ENCODE peak calls at places on chromosomes 11 and 22, in four cellular contexts. O is activated CD4-positive, alpha-beta T cell treated with anti-CD3 and anti-CD28 coated beads, Interleukin-2, amount 50 U/mL, for 24 hours; N is T47D; J is hypothalamus. A is an unnamed sample.
A peak's percentile ranks its signal among the peaks of the same experiment; 100 is the strongest.

GRCh38 chr11:19242184-19242932 is 1.6 kb upstream of the E2F8 start:
- DNase-seq in O (no peak), J (no peak), N (no peak), A (no peak)

GRCh38 chr11:68997995-68998348 is 15.1 kb downstream of the MRGPRF start:
- DNase-seq in O (no peak), N (no peak), J (no peak), A (no peak)

GRCh38 chr11:80873309-80873999 is 1432.6 kb upstream of the TENM4 start:
- DNase-seq in N (no peak), O (no peak), J (no peak), A (no peak)

GRCh38 chr11:128879817-128880216 is 11.3 kb upstream of the KCNJ5 start:
- DNase-seq in J (no peak), O (no peak), N (no peak), A (no peak)

GRCh38 chr11:2266586-2267305 is 3.6 kb downstream of the ASCL2 start:
- DNase-seq in O (no peak), J (no peak), N (no peak), A (no peak)

GRCh38 chr11:110430267-110431211 is 791 bp downstream of the FDX1 start:
- DNase-seq in J (no peak), O (peak; percentile 7), N (peak; percentile 42), A (peak; percentile 29)

GRCh38 chr11:115317428-115318185 is 186.6 kb downstream of the CADM1 start:
- DNase-seq in O (no peak), J (no peak), N (no peak), A (no peak)

GRCh38 chr22:32409977-32410376 is 2.1 kb downstream of the RTCB start:
- DNase-seq in O (no peak), J (no peak), N (no peak), A (no peak)

GRCh38 chr11:119828011-119828410 is 99.0 kb upstream of the NECTIN1 start:
- DNase-seq in N (no peak), J (no peak), O (no peak), A (no peak)

GRCh38 chr11:29135504-29135903 is 881.3 kb downstream of the KCNA4 start:
- DNase-seq in J (no peak), O (no peak), N (no peak), A (no peak)

GRCh38 chr22:48577014-48577690 is 1250.5 kb downstream of the BRD1 start:
- DNase-seq in J (no peak), O (no peak), N (no peak), A (peak; percentile 32)

GRCh38 chr11:44855138-44855849 is 95.4 kb downstream of the TP53I11 start:
- DNase-seq in O (no peak), J (no peak), N (no peak), A (no peak)

GRCh38 chr11:20155683-20156279 is 4.5 kb downstream of the DBX1 start:
- DNase-seq in O (no peak), N (no peak), J (no peak), A (no peak)

GRCh38 chr11:34825670-34826383 is 90.4 kb downstream of the APIP start:
- DNase-seq in N (peak; percentile 25), J (no peak), O (no peak), A (no peak)

GRCh38 chr22:45781941-45782340 is 110.3 kb downstream of the ATXN10 start:
- DNase-seq in J (no peak), O (no peak), N (no peak), A (no peak)

GRCh38 chr11:123718075-123718868 is 23.2 kb downstream of the ZNF202 start:
- DNase-seq in O (no peak), J (no peak), N (no peak), A (no peak)

GRCh38 chr11:132576706-132577105 is 955.6 kb downstream of the OPCML start:
- DNase-seq in J (no peak), O (no peak), N (no peak), A (no peak)

GRCh38 chr22:19766235-19766505 is 5.6 kb downstream of the TBX1 start:
- DNase-seq in O (no peak), J (no peak), N (no peak), A (no peak)

GRCh38 chr22:31081963-31082605 is 966 bp downstream of the SMTN start:
- DNase-seq in N (peak; percentile 2), O (no peak), J (no peak), A (no peak)

GRCh38 chr22:41382098-41382578 is 396 bp downstream of the TEF start:
- DNase-seq in O (peak; percentile 21), N (peak; percentile 34), J (peak; percentile 89), A (peak; percentile 71)

GRCh38 chr22:38815844-38816243 is 21.9 kb upstream of the DNAL4 start:
- DNase-seq in J (no peak), O (no peak), N (no peak), A (no peak)

GRCh38 chr11:76266269-76266668 is 60.0 kb upstream of the WNT11 start:
- DNase-seq in N (peak; percentile 25), O (no peak), J (no peak), A (no peak)

GRCh38 chr11:63639195-63639832 is 25.1 kb upstream of the PLAAT3 start:
- DNase-seq in J (no peak), N (no peak), O (no peak), A (no peak)

GRCh38 chr11:76265771-76266241 is 59.5 kb upstream of the WNT11 start:
- DNase-seq in J (no peak), N (no peak), O (no peak), A (no peak)

GRCh38 chr11:121291896-121292502 is 572 bp upstream of the SC5D start:
- DNase-seq in N (no peak), O (no peak), J (no peak), A (no peak)

GRCh38 chr11:73565804-73566203 is 32.1 kb downstream of the FAM168A start:
- DNase-seq in J (no peak), N (no peak), O (no peak), A (no peak)

GRCh38 chr11:1924121-1924520 is 4.6 kb downstream of the TNNT3 start:
- DNase-seq in N (no peak), O (no peak), J (no peak), A (no peak)

GRCh38 chr11:103652013-103652412 is 384.4 kb upstream of the DDI1 start:
- DNase-seq in O (no peak), N (no peak), J (no peak), A (no peak)

GRCh38 chr11:2194877-2195755 is 23.5 kb upstream of the TH start:
- DNase-seq in N (no peak), J (no peak), O (peak; percentile 23), A (no peak)

GRCh38 chr11:79244805-79245197 is 196.0 kb downstream of the TENM4 start:
- DNase-seq in O (no peak), N (no peak), J (no peak), A (no peak)

GRCh38 chr11:12377106-12377823 is at the start of gene PARVA:
- DNase-seq in O (no peak), J (no peak), N (peak; percentile 3), A (peak; percentile 33)

GRCh38 chr22:32323513-32324164 is 34.0 kb upstream of the RFPL3 start:
- DNase-seq in O (no peak), N (no peak), J (no peak), A (no peak)

GRCh38 chr11:126152586-126152985 is 58.9 kb downstream of the RPUSD4 start:
- DNase-seq in O (no peak), N (no peak), J (no peak), A (no peak)

GRCh38 chr11:124894606-124895430 is 2.8 kb downstream of the ROBO4 start:
- DNase-seq in J (no peak), N (no peak), O (no peak), A (no peak)

A was measured in amygdala.